ENCODE peak calls at places on chromosomes 3 and 15, in seven cellular contexts. E is anterior cingulate cortex, M is neuronal stem cell, W is T1000, X is NCI-H2107, T is left ventricle myocardium superior, R is Daoy. S is an unnamed sample.

GRCh38 chr3:53346922-53347260 is 452 bp downstream of the DCP1A start:
- DNase-seq in E (no peak), M (no peak), W (no peak), X (no peak), T (no peak), R (no peak), S (no peak)

GRCh38 chr3:15011174-15011573 is 53.9 kb downstream of the MRPS25 start:
- DNase-seq in E (no peak), M (no peak), W (no peak), X (no peak), T (no peak), R (no peak), S (no peak)

GRCh38 chr15:78761020-78761419 is 50.2 kb downstream of the ADAMTS7 start:
- DNase-seq in E (no peak), M (no peak), W (no peak), X (no peak), T (peak), R (no peak), S (no peak)

GRCh38 chr15:77753238-77753873 is 120.6 kb upstream of the LINGO1 start:
- DNase-seq in E (peak), M (peak), W (no peak), X (no peak), T (peak), R (peak), S (no peak)

GRCh38 chr15:90869601-90870353 is 1.4 kb downstream of the FURIN start:
- DNase-seq in E (no peak), M (no peak), W (peak), X (no peak), T (peak), R (peak), S (no peak)

GRCh38 chr3:88912294-88913014 is 195.0 kb upstream of the EPHA3 start:
- DNase-seq in E (peak), M (peak), W (no peak), X (no peak), T (no peak), R (no peak), S (peak)

GRCh38 chr3:47079432-47079831 is 84.5 kb downstream of the SETD2 start:
- DNase-seq in E (no peak), M (no peak), W (no peak), X (no peak), T (no peak), R (no peak), S (no peak)

GRCh38 chr3:108131105-108131794 is 40.4 kb upstream of the CD47 start:
- DNase-seq in E (no peak), M (no peak), W (no peak), X (no peak), T (no peak), R (peak), S (no peak)

GRCh38 chr3:71956716-71957115 is 171.8 kb upstream of the PROK2 start:
- DNase-seq in E (no peak), M (no peak), W (no peak), X (no peak), T (no peak), R (no peak), S (peak)

GRCh38 chr3:140250010-140250825 is 315.2 kb downstream of the CLSTN2 start:
- DNase-seq in E (no peak), M (no peak), W (no peak), X (no peak), T (peak), R (no peak), S (no peak)

GRCh38 chr3:186048119-186048518 is 60.8 kb downstream of the ETV5 start:
- DNase-seq in E (no peak), M (no peak), W (no peak), X (no peak), T (no peak), R (no peak), S (no peak)

GRCh38 chr3:112302881-112303761 is 9.1 kb upstream of the SLC9C1 start:
- DNase-seq in E (no peak), M (peak), W (no peak), X (no peak), T (no peak), R (no peak), S (no peak)

GRCh38 chr3:43621406-43621973 is 321 bp downstream of the ANO10 start:
- DNase-seq in E (peak), M (no peak), W (no peak), X (no peak), T (no peak), R (peak), S (peak)

GRCh38 chr3:69588170-69588569 is 151.1 kb upstream of the MITF start:
- DNase-seq in E (no peak), M (no peak), W (no peak), X (no peak), T (no peak), R (no peak), S (no peak)

GRCh38 chr3:69443554-69443953 is 57.7 kb upstream of the FRMD4B start:
- DNase-seq in E (no peak), M (no peak), W (no peak), X (no peak), T (no peak), R (no peak), S (no peak)

GRCh38 chr3:187264051-187264450 is 27.5 kb downstream of the MASP1 start:
- DNase-seq in E (no peak), M (no peak), W (no peak), X (no peak), T (no peak), R (peak), S (no peak)

GRCh38 chr15:59174846-59175831 is 31.5 kb upstream of the LDHAL6B start:
- DNase-seq in E (peak), M (peak), W (peak), X (no peak), T (peak), R (peak), S (peak)